ENCODE peak calls at places on chromosomes 16 and 17, in nine cellular contexts. One of them, this sample, is unnamed. For H3K9me2 and H3K4me1, the result is how much of the 10 kb centered on the place peaks cover.

GRCh38 chr16:80158766-80159165 is 382.0 kb upstream of the DYNLRB2 start:
- DNase-seq in PC-3: peak
- DNase-seq in PC-9: no peak
- DNase-seq in OCI-LY7: no peak
- DNase-seq in MM.1S: no peak
- DNase-seq in SK-N-SH: no peak
- DNase-seq in HCT116: no peak
- DNase-seq in Karpas-422: no peak
- DNase-seq in GM23338: no peak
- DNase-seq in this sample: peak

GRCh38 chr17:7853693-7854043 is 1.2 kb upstream of the TMEM88 start:
- DNase-seq in PC-9: no peak
- DNase-seq in MM.1S: no peak
- DNase-seq in GM23338: peak
- DNase-seq in SK-N-SH: no peak
- DNase-seq in PC-3: no peak
- DNase-seq in Karpas-422: no peak
- DNase-seq in OCI-LY7: no peak
- DNase-seq in HCT116: no peak
- DNase-seq in this sample: no peak

GRCh38 chr17:66715745-66716156 is 119.2 kb upstream of the CACNG5 start:
- DNase-seq in SK-N-SH: peak
- DNase-seq in Karpas-422: peak
- DNase-seq in OCI-LY7: peak
- DNase-seq in MM.1S: peak
- DNase-seq in HCT116: peak
- DNase-seq in PC-3: peak
- DNase-seq in GM23338: peak
- DNase-seq in PC-9: peak
- DNase-seq in this sample: peak

GRCh38 chr17:50765454-50766221 is 1.7 kb downstream of the ANKRD40CL start:
- DNase-seq in HCT116: no peak
- DNase-seq in PC-9: no peak
- DNase-seq in MM.1S: peak
- DNase-seq in GM23338: no peak
- DNase-seq in PC-3: no peak
- DNase-seq in OCI-LY7: peak
- DNase-seq in Karpas-422: peak
- DNase-seq in SK-N-SH: no peak
- DNase-seq in this sample: no peak

GRCh38 chr17:5695480-5695879 is 111.2 kb upstream of the NLRP1 start:
- DNase-seq in PC-9: no peak
- DNase-seq in PC-3: no peak
- DNase-seq in Karpas-422: no peak
- DNase-seq in HCT116: no peak
- DNase-seq in GM23338: peak
- DNase-seq in SK-N-SH: no peak
- DNase-seq in OCI-LY7: no peak
- DNase-seq in MM.1S: no peak
- DNase-seq in this sample: no peak

GRCh38 chr16:80144191-80144590 is 396.6 kb upstream of the DYNLRB2 start:
- DNase-seq in OCI-LY7: no peak
- DNase-seq in PC-9: no peak
- DNase-seq in SK-N-SH: no peak
- DNase-seq in GM23338: no peak
- DNase-seq in PC-3: no peak
- DNase-seq in MM.1S: peak
- DNase-seq in Karpas-422: no peak
- DNase-seq in HCT116: no peak
- DNase-seq in this sample: peak

GRCh38 chr16:3645504-3646347 is 8.8 kb upstream of the DNASE1 start:
- DNase-seq in SK-N-SH: no peak
- DNase-seq in HCT116: no peak
- DNase-seq in GM23338: peak
- DNase-seq in Karpas-422: no peak
- DNase-seq in PC-3: no peak
- DNase-seq in MM.1S: no peak
- DNase-seq in PC-9: no peak
- DNase-seq in OCI-LY7: no peak
- DNase-seq in this sample: no peak

GRCh38 chr17:64403881-64404460 is 13.3 kb upstream of the PECAM1 start:
- DNase-seq in PC-3: no peak
- DNase-seq in SK-N-SH: no peak
- DNase-seq in HCT116: no peak
- DNase-seq in MM.1S: no peak
- DNase-seq in Karpas-422: no peak
- DNase-seq in OCI-LY7: no peak
- DNase-seq in PC-9: no peak
- DNase-seq in GM23338: no peak
- DNase-seq in this sample: no peak

GRCh38 chr17:40364121-40364861 is at the start of gene GJD3:
- DNase-seq in GM23338: peak
- DNase-seq in PC-3: no peak
- DNase-seq in OCI-LY7: no peak
- DNase-seq in SK-N-SH: peak
- DNase-seq in MM.1S: no peak
- DNase-seq in PC-9: no peak
- DNase-seq in HCT116: no peak
- DNase-seq in Karpas-422: no peak
- DNase-seq in this sample: no peak

DNA sequence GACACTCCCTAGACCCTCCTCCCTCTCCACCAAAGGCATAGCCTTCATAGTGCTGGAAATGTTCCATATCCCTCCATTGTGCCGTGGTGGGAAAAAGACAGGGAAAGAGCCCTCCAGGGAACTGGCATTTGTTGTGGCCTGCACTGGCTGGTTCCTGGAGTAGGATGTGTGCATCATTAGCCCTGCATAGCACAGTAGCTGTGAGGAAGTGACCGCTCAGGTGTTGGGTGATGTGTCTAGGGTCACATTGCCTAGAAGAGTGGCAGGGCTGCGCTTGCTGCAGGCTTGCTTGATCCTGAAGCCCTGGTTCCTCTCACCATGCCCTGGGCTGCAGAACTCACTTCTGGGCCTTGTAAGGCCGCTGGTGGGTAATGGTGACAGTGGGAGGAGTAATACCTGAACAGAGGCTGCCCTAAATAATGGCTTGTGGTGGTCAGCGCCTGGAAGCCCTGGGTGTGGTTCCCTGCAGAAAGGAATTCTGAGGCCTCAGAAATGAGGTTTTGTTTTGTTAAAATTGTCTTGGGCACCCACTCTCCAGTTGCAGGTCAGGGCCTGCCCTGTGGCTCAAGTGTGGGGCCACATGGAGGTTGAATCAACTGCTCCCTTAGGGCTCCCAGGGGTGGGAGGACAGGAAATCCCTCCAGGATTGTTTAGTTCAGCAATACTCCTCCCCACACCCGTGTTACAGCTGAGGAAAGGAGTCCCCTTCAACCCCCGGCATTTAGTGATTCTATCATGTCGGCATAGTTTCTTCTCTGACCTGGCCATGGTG is 62.7 kb downstream of the KSR1 start:
- DNase-seq in PC-9: no peak
- DNase-seq in Karpas-422: no peak
- DNase-seq in GM23338: no peak
- DNase-seq in HCT116: no peak
- DNase-seq in PC-3: no peak
- DNase-seq in MM.1S: no peak
- DNase-seq in SK-N-SH: no peak
- DNase-seq in OCI-LY7: no peak
- DNase-seq in this sample: no peak
- H3K9me2 ChIP-seq in PC-9: under half
- H3K9me2 ChIP-seq in Karpas-422: under half
- H3K9me2 ChIP-seq in GM23338: under half
- H3K9me2 ChIP-seq in HCT116: under half
- H3K9me2 ChIP-seq in PC-3: under half
- H3K9me2 ChIP-seq in MM.1S: under half
- H3K9me2 ChIP-seq in SK-N-SH: under half
- H3K9me2 ChIP-seq in OCI-LY7: under half
- H3K9me2 ChIP-seq in this sample: under half

GRCh38 chr17:608911-609882 is 105.4 kb downstream of the VPS53 start:
- DNase-seq in SK-N-SH: peak
- DNase-seq in PC-3: no peak
- DNase-seq in MM.1S: no peak
- DNase-seq in HCT116: no peak
- DNase-seq in OCI-LY7: no peak
- DNase-seq in GM23338: no peak
- DNase-seq in PC-9: no peak
- DNase-seq in Karpas-422: no peak
- DNase-seq in this sample: peak

GRCh38 chr17:606501-607243 is 108.0 kb downstream of the VPS53 start:
- DNase-seq in SK-N-SH: no peak
- DNase-seq in HCT116: no peak
- DNase-seq in Karpas-422: no peak
- DNase-seq in OCI-LY7: no peak
- DNase-seq in PC-9: no peak
- DNase-seq in PC-3: no peak
- DNase-seq in GM23338: no peak
- DNase-seq in MM.1S: no peak
- DNase-seq in this sample: peak

GRCh38 chr17:604719-605118 is 109.9 kb downstream of the VPS53 start:
- DNase-seq in HCT116: no peak
- DNase-seq in SK-N-SH: no peak
- DNase-seq in PC-9: no peak
- DNase-seq in GM23338: peak
- DNase-seq in Karpas-422: no peak
- DNase-seq in OCI-LY7: no peak
- DNase-seq in PC-3: no peak
- DNase-seq in MM.1S: no peak
- DNase-seq in this sample: peak

GRCh38 chr17:610285-610684 is 104.4 kb downstream of the VPS53 start:
- DNase-seq in OCI-LY7: no peak
- DNase-seq in HCT116: no peak
- DNase-seq in PC-3: no peak
- DNase-seq in GM23338: no peak
- DNase-seq in PC-9: no peak
- DNase-seq in Karpas-422: peak
- DNase-seq in SK-N-SH: no peak
- DNase-seq in MM.1S: no peak
- DNase-seq in this sample: no peak

DNA sequence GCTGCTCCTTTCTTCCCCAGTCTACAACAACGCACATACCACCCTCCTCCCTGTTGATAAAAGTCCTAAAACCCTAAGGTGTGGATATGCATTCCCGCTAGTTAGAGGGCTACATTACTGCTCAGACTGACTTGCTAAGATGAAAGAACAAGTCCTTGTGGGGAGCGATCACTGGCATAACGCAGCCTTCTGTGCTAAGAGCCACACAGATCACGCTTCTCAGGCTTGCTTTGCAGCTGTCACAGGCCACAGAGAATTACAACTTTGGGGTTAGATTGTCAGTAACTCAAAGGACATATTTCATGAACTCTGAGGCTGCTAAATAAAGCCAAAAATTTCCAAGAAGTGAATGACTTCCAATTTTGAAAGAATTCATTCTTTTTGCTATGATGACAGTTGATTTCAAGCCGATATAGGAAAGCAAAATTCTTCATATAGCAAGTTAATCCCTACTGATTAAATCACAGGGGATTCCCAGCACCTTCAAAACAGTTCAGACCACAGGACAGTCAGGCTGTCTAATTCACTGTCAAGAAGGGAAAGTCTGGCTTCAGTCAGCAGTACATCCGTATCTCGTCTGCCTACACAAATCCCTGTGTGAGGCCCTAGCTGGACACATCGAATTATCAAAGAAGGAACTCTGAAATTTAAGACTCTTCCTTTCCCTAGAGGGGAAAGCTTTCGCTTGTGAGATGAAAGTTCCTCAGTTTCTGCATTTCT is 107.1 kb downstream of the VPS53 start:
- DNase-seq in Karpas-422: no peak
- DNase-seq in GM23338: no peak
- DNase-seq in PC-9: no peak
- DNase-seq in MM.1S: no peak
- DNase-seq in SK-N-SH: no peak
- DNase-seq in PC-3: no peak
- DNase-seq in HCT116: no peak
- DNase-seq in OCI-LY7: no peak
- DNase-seq in this sample: no peak
- H3K4me1 ChIP-seq in Karpas-422: under half
- H3K4me1 ChIP-seq in GM23338: under half
- H3K4me1 ChIP-seq in PC-9: under half
- H3K4me1 ChIP-seq in MM.1S: under half
- H3K4me1 ChIP-seq in SK-N-SH: under half
- H3K4me1 ChIP-seq in PC-3: under half
- H3K4me1 ChIP-seq in HCT116: under half
- H3K4me1 ChIP-seq in OCI-LY7: under half
- H3K4me1 ChIP-seq in this sample: under half

GRCh38 chr16:84225126-84225525 is 14.7 kb downstream of the KCNG4 start:
- DNase-seq in SK-N-SH: no peak
- DNase-seq in MM.1S: no peak
- DNase-seq in Karpas-422: no peak
- DNase-seq in PC-3: no peak
- DNase-seq in OCI-LY7: no peak
- DNase-seq in GM23338: no peak
- DNase-seq in HCT116: no peak
- DNase-seq in PC-9: no peak
- DNase-seq in this sample: no peak

GRCh38 chr16:84224554-84224953 is 15.3 kb downstream of the KCNG4 start:
- DNase-seq in GM23338: no peak
- DNase-seq in MM.1S: no peak
- DNase-seq in HCT116: no peak
- DNase-seq in OCI-LY7: no peak
- DNase-seq in PC-9: no peak
- DNase-seq in SK-N-SH: no peak
- DNase-seq in PC-3: no peak
- DNase-seq in Karpas-422: no peak
- DNase-seq in this sample: no peak

GRCh38 chr16:84226026-84226425 is 13.8 kb downstream of the KCNG4 start:
- DNase-seq in HCT116: no peak
- DNase-seq in GM23338: no peak
- DNase-seq in PC-3: no peak
- DNase-seq in OCI-LY7: no peak
- DNase-seq in Karpas-422: no peak
- DNase-seq in SK-N-SH: no peak
- DNase-seq in MM.1S: no peak
- DNase-seq in PC-9: no peak
- DNase-seq in this sample: peak

GRCh38 chr16:84227548-84227947 is 12.3 kb downstream of the KCNG4 start:
- DNase-seq in SK-N-SH: no peak
- DNase-seq in GM23338: no peak
- DNase-seq in Karpas-422: no peak
- DNase-seq in HCT116: no peak
- DNase-seq in MM.1S: no peak
- DNase-seq in PC-3: no peak
- DNase-seq in PC-9: no peak
- DNase-seq in OCI-LY7: no peak
- DNase-seq in this sample: no peak

GRCh38 chr16:84225571-84225970 is 14.2 kb downstream of the KCNG4 start:
- DNase-seq in PC-9: no peak
- DNase-seq in Karpas-422: no peak
- DNase-seq in MM.1S: no peak
- DNase-seq in SK-N-SH: no peak
- DNase-seq in OCI-LY7: no peak
- DNase-seq in HCT116: no peak
- DNase-seq in PC-3: no peak
- DNase-seq in GM23338: no peak
- DNase-seq in this sample: no peak
- H3K9me2 ChIP-seq in PC-9: under half
- H3K9me2 ChIP-seq in Karpas-422: under half
- H3K9me2 ChIP-seq in MM.1S: under half
- H3K9me2 ChIP-seq in SK-N-SH: under half
- H3K9me2 ChIP-seq in OCI-LY7: under half
- H3K9me2 ChIP-seq in HCT116: under half
- H3K9me2 ChIP-seq in PC-3: under half
- H3K9me2 ChIP-seq in GM23338: under half
- H3K9me2 ChIP-seq in this sample: under half

GRCh38 chr17:31726980-31727427 is 132.0 kb downstream of the COPRS start:
- DNase-seq in HCT116: no peak
- DNase-seq in Karpas-422: no peak
- DNase-seq in PC-3: peak
- DNase-seq in SK-N-SH: no peak
- DNase-seq in PC-9: peak
- DNase-seq in OCI-LY7: no peak
- DNase-seq in GM23338: no peak
- DNase-seq in MM.1S: no peak
- DNase-seq in this sample: no peak
- H3K4me1 ChIP-seq in HCT116: under half
- H3K4me1 ChIP-seq in Karpas-422: under half
- H3K4me1 ChIP-seq in PC-3: under half
- H3K4me1 ChIP-seq in SK-N-SH: under half
- H3K4me1 ChIP-seq in PC-9: under half
- H3K4me1 ChIP-seq in OCI-LY7: under half
- H3K4me1 ChIP-seq in GM23338: under half
- H3K4me1 ChIP-seq in MM.1S: under half
- H3K4me1 ChIP-seq in this sample: under half

This sample was measured in GM23248.